ENCODE peak calls at places on chromosomes 13 and 19, in five cellular contexts. Q is HEK293T, B is NT2/D1, E is H1, S is GM12878. O is an unnamed sample.
A peak's percentile ranks its signal among the peaks of the same experiment; 100 is the strongest.

GRCh38 chr13:75995966-75996365 is 359.8 kb downstream of the LMO7 start:
- DNase-seq in B (no peak), E (no peak), Q (no peak), S (no peak), O (no peak)

GRCh38 chr13:58018865-58019264 is 387.3 kb downstream of the PCDH17 start:
- DNase-seq in Q (no peak), E (no peak), B (no peak), S (no peak), O (no peak)

GRCh38 chr19:27772059-27772458 is 1440.9 kb downstream of the UQCRFS1 start:
- DNase-seq in E (no peak), B (no peak), Q (no peak), S (no peak), O (no peak)

GRCh38 chr13:36072127-36072526 is 59.1 kb downstream of the DCLK1 start:
- DNase-seq in Q (no peak), S (no peak), B (no peak), E (no peak), O (no peak)

GRCh38 chr19:19223636-19224035 is 11.9 kb downstream of the NCAN start:
- DNase-seq in B (no peak), S (no peak), E (no peak), Q (no peak), O (no peak)

GRCh38 chr19:43651758-43652545 is 12.3 kb upstream of the CADM4 start:
- DNase-seq in E (peak; percentile 80), S (no peak), B (no peak), Q (peak; percentile 76), O (peak; percentile 75)

GRCh38 chr13:102696465-102696864 is 1.6 kb upstream of the METTL21C start:
- DNase-seq in E (no peak), Q (no peak), S (no peak), B (no peak), O (no peak)

GRCh38 chr19:35710784-35711723 is 6.7 kb downstream of the ZBTB32 start:
- DNase-seq in S (peak; percentile 94), Q (no peak), B (no peak), E (no peak), O (no peak)

GRCh38 chr13:113176292-113176691 is 17.8 kb downstream of the PROZ start:
- DNase-seq in S (no peak), E (no peak), Q (no peak), B (no peak), O (no peak)

GRCh38 chr19:35704218-35704617 is at the start of gene ZBTB32:
- DNase-seq in S (no peak), E (peak; percentile 80), B (no peak), Q (no peak), O (no peak)

GRCh38 chr13:24473646-24474045 is 38.9 kb downstream of the PARP4 start:
- DNase-seq in Q (no peak), E (no peak), S (no peak), B (no peak), O (no peak)

GRCh38 chr19:52987221-52987620 is 24.5 kb upstream of the ZNF816 start:
- DNase-seq in S (no peak), E (no peak), B (no peak), Q (no peak), O (no peak)

GRCh38 chr19:55554302-55554701 is 9.0 kb upstream of the SBK3 start:
- DNase-seq in B (no peak), S (no peak), E (no peak), Q (no peak), O (no peak)

GRCh38 chr19:7705387-7706187 is 3.7 kb upstream of the FCER2 start:
- DNase-seq in E (no peak), B (no peak), Q (no peak), S (peak; percentile 91), O (no peak)

GRCh38 chr13:101144808-101145419 is 271.4 kb downstream of the NALCN start:
- DNase-seq in E (no peak), S (peak; percentile 5), Q (no peak), B (peak; percentile 49), O (peak; percentile 38)

GRCh38 chr13:45834411-45834994 is 17.1 kb downstream of the SIAH3 start:
- DNase-seq in E (peak; percentile 28), B (no peak), S (no peak), Q (no peak), O (no peak)

GRCh38 chr19:5894704-5895349 is 8.8 kb downstream of the NDUFA11 start:
- DNase-seq in E (no peak), S (no peak), B (no peak), Q (no peak), O (no peak)

GRCh38 chr19:51111606-51112005 is 3.4 kb upstream of the CTU1 start:
- DNase-seq in S (no peak), E (no peak), B (no peak), Q (peak; percentile 30), O (peak; percentile 14)

GRCh38 chr13:60696602-60697001 is 299.6 kb downstream of the TDRD3 start:
- DNase-seq in E (no peak), B (peak; percentile 0), Q (no peak), S (no peak), O (no peak)

GRCh38 chr19:2039959-2040646 is 10.9 kb downstream of the MKNK2 start:
- DNase-seq in B (no peak), S (no peak), Q (no peak), E (no peak), O (no peak)

GRCh38 chr13:106570354-106570822 is 2.5 kb upstream of the ARGLU1 start:
- DNase-seq in S (no peak), E (peak; percentile 69), B (no peak), Q (peak; percentile 8), O (no peak)

GRCh38 chr13:25733061-25733491 is 318.7 kb downstream of the SHISA2 start:
- DNase-seq in Q (no peak), E (no peak), B (no peak), S (no peak), O (no peak)

GRCh38 chr13:49400755-49401659 is 42.9 kb downstream of the CAB39L start:
- DNase-seq in S (no peak), E (no peak), Q (no peak), B (no peak), O (no peak)

GRCh38 chr13:33639158-33639557 is 178.8 kb upstream of the RFC3 start:
- DNase-seq in Q (no peak), B (no peak), S (no peak), E (no peak), O (peak; percentile 66)

GRCh38 chr13:49134305-49134704 is 85.8 kb upstream of the MLNR start:
- DNase-seq in Q (no peak), B (no peak), E (no peak), S (no peak), O (no peak)

GRCh38 chr13:42279080-42279479 is 7.1 kb downstream of the AKAP11 start:
- DNase-seq in S (no peak), B (no peak), E (no peak), Q (no peak), O (no peak)

GRCh38 chr13:98180092-98180491 is 3.0 kb upstream of the RNF113B start:
- DNase-seq in B (no peak), Q (no peak), E (no peak), S (no peak), O (no peak)

GRCh38 chr13:39788097-39788496 is 132.6 kb downstream of the COG6 start:
- DNase-seq in Q (no peak), E (no peak), B (no peak), S (no peak), O (no peak)

GRCh38 chr19:34881982-34882381 is 44.7 kb upstream of the ZNF30 start:
- DNase-seq in S (no peak), Q (no peak), E (no peak), B (no peak), O (peak; percentile 75)

GRCh38 chr13:79647518-79647917 is 166.6 kb downstream of the NDFIP2 start:
- DNase-seq in Q (no peak), S (no peak), B (no peak), E (no peak), O (no peak)

GRCh38 chr13:45055198-45055901 is 65.0 kb upstream of the GTF2F2 start:
- DNase-seq in S (peak; percentile 24), E (no peak), Q (no peak), B (no peak), O (no peak)

GRCh38 chr13:113585828-113586355 is 1.3 kb downstream of the TFDP1 start:
- DNase-seq in S (no peak), Q (no peak), B (no peak), E (peak; percentile 38), O (no peak)

GRCh38 chr19:19538077-19538764 is at the start of gene CILP2:
- DNase-seq in S (no peak), Q (peak; percentile 88), B (peak; percentile 52), E (peak; percentile 96), O (no peak)

GRCh38 chr19:29293736-29294342 is 80.9 kb upstream of the UQCRFS1 start:
- DNase-seq in B (no peak), Q (no peak), S (no peak), E (no peak), O (no peak)

GRCh38 chr13:88000787-88001186 is 329.6 kb downstream of the SLITRK5 start:
- DNase-seq in Q (no peak), S (no peak), E (no peak), B (no peak), O (no peak)
- TF ChIP-seq SUZ12 in Q (no peak), S (no peak), E (no peak), B (no peak), O (no peak)

GRCh38 chr19:44867578-44867977 is 21.5 kb downstream of the NECTIN2 start:
- DNase-seq in B (no peak), S (no peak), E (no peak), Q (no peak), O (no peak)
- TF ChIP-seq SUZ12 in B (no peak), S (no peak), E (no peak), Q (no peak), O (no peak)

DNA sequence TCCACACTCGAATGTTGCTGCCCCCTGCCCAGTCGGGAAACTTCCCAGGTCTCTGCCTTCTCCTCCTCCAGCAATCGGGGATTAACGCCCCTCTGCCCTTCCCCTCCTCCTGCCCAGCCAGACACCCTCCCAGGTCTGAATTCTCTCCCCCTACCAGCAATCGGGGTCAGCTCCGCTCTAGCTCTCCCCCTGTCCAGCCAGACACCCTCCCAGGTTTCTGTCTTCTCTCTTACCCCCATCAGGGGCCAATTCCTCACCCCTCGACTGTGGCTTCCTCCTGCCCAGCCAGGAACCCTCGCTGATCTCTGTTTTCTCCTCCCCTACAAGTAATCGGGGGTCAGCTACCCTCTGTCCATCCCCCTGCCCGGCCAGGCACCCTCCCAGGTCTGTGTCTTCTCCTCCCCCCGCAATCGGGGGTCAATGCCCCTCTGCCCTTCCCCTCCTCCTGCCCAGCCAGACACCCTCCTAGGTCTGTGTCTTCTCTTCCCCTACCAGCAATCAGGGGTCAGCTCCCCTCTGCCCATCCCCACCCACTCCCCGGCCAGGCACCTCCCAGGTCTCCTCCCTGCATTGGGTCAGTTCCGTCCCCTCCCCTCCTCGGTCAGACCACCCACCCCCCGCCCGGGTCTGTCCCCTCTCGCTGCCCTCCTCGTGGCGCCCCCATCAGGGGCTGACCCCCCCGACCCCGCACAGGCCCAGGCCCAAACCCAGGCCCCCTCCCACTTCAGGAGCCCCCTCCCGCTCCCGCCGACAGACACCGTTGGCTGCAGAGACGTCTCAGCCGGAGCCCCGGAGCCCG is 668 bp downstream of the ZFR2 start:
- DNase-seq in E (peak; percentile 59), Q (no peak), B (no peak), S (no peak), O (no peak)
- TF ChIP-seq SUZ12 in E (no peak), Q (no peak), B (no peak), S (no peak), O (no peak)

GRCh38 chr13:90447735-90448103 is 899.8 kb upstream of the MIR17HG start:
- DNase-seq in B (no peak), Q (no peak), E (no peak), S (no peak), O (no peak)
- TF ChIP-seq SUZ12 in B (no peak), Q (no peak), E (no peak), S (no peak), O (no peak)